ENCODE peak calls at places on chromosomes 13 and 19, in seven cellular contexts. A is glutamatergic neuron; J is pancreas; R is mesothelial cell of epicardium; W is activated naive CD8-positive, alpha-beta T cell treated with anti-CD3 and anti-CD28 coated beads, Interleukin-2, amount 50 U/mL, for 24 hours; O is SK-N-SH; N is NCI-H69. L is an unnamed sample.

GRCh38 chr13:80577951-80578670 is 237.2 kb upstream of the SPRY2 start:
- DNase-seq in A (peak), J (peak), R (no peak), W (no peak), O (no peak), N (peak), L (no peak)

GRCh38 chr19:15701757-15702589 is 25.9 kb upstream of the OR10H2 start:
- DNase-seq in A (no peak), J (no peak), R (no peak), W (no peak), O (no peak), N (peak), L (no peak)

GRCh38 chr19:8592231-8593009 is 15.2 kb upstream of the MYO1F start:
- DNase-seq in A (peak), J (peak), R (peak), W (peak), O (peak), N (peak), L (peak)

GRCh38 chr13:77274126-77274525 is 52.8 kb downstream of the MYCBP2 start:
- DNase-seq in A (no peak), J (no peak), R (no peak), W (no peak), O (no peak), N (no peak), L (no peak)

GRCh38 chr13:108033800-108034707 is 181.3 kb downstream of the LIG4 start:
- DNase-seq in A (no peak), J (no peak), R (no peak), W (no peak), O (no peak), N (no peak), L (no peak)

GRCh38 chr19:45781282-45782161 is 768 bp downstream of the DMPK start:
- DNase-seq in A (no peak), J (peak), R (no peak), W (no peak), O (no peak), N (peak), L (no peak)

GRCh38 chr13:75704942-75705320 is 68.8 kb downstream of the LMO7 start:
- DNase-seq in A (no peak), J (peak), R (no peak), W (no peak), O (no peak), N (peak), L (no peak)

GRCh38 chr19:49214701-49215100 is 57.1 kb downstream of the TRPM4 start:
- DNase-seq in A (no peak), J (no peak), R (no peak), W (no peak), O (no peak), N (no peak), L (no peak)

GRCh38 chr13:43936630-43937029 is 56.9 kb downstream of the LACC1 start:
- DNase-seq in A (no peak), J (no peak), R (no peak), W (no peak), O (no peak), N (no peak), L (no peak)

GRCh38 chr13:98233127-98233526 is 56.1 kb upstream of the RNF113B start:
- DNase-seq in A (no peak), J (no peak), R (no peak), W (no peak), O (no peak), N (no peak), L (no peak)

GRCh38 chr13:111469450-111469849 is 149.0 kb downstream of the TEX29 start:
- DNase-seq in A (no peak), J (no peak), R (no peak), W (no peak), O (no peak), N (no peak), L (no peak)

GRCh38 chr19:13014101-13014920 is 19.0 kb downstream of the NFIX start:
- DNase-seq in A (no peak), J (no peak), R (no peak), W (peak), O (no peak), N (no peak), L (no peak)

GRCh38 chr19:29004796-29005195 is 208.2 kb downstream of the UQCRFS1 start:
- DNase-seq in A (no peak), J (no peak), R (no peak), W (no peak), O (no peak), N (no peak), L (no peak)

GRCh38 chr19:2227415-2228156 is 8.5 kb downstream of the PLEKHJ1 start:
- DNase-seq in A (no peak), J (no peak), R (no peak), W (no peak), O (no peak), N (no peak), L (no peak)

GRCh38 chr13:97566907-97567306 is 132.9 kb downstream of the RAP2A start:
- DNase-seq in A (no peak), J (no peak), R (no peak), W (no peak), O (no peak), N (peak), L (no peak)

GRCh38 chr19:7636691-7637373 is at the start of gene STXBP2:
- DNase-seq in A (peak), J (peak), R (peak), W (peak), O (peak), N (peak), L (peak)

GRCh38 chr13:26482451-26483197 is 74.9 kb upstream of the WASF3 start:
- DNase-seq in A (peak), J (no peak), R (no peak), W (peak), O (peak), N (peak), L (peak)

GRCh38 chr13:46469064-46469463 is 82.0 kb upstream of the RUBCNL start:
- DNase-seq in A (no peak), J (no peak), R (no peak), W (no peak), O (peak), N (no peak), L (no peak)

GRCh38 chr13:60267498-60268202 is 103.9 kb upstream of the DIAPH3 start:
- DNase-seq in A (no peak), J (peak), R (no peak), W (peak), O (no peak), N (peak), L (no peak)

GRCh38 chr13:50081899-50082425 is 66.7 kb downstream of the KCNRG start:
- DNase-seq in A (peak), J (peak), R (peak), W (peak), O (peak), N (peak), L (peak)

GRCh38 chr19:7916908-7917291 is 2.3 kb downstream of the TGFBR3L start:
- DNase-seq in A (no peak), J (no peak), R (no peak), W (no peak), O (no peak), N (no peak), L (no peak)

GRCh38 chr19:6806488-6806887 is 34.0 kb downstream of the VAV1 start:
- DNase-seq in A (no peak), J (no peak), R (no peak), W (no peak), O (no peak), N (no peak), L (no peak)

GRCh38 chr19:46529622-46530451 is 34.2 kb upstream of the PNMA8B start:
- DNase-seq in A (peak), J (no peak), R (peak), W (peak), O (peak), N (peak), L (peak)

GRCh38 chr19:40241809-40242384 is 15.4 kb upstream of the CCNP start:
- DNase-seq in A (no peak), J (no peak), R (no peak), W (no peak), O (no peak), N (no peak), L (no peak)

GRCh38 chr19:5297272-5297669 is 43.3 kb downstream of the PTPRS start:
- DNase-seq in A (no peak), J (no peak), R (no peak), W (no peak), O (no peak), N (no peak), L (no peak)

GRCh38 chr13:41931337-41931736 is 29.6 kb downstream of the VWA8 start:
- DNase-seq in A (no peak), J (no peak), R (no peak), W (no peak), O (no peak), N (no peak), L (no peak)

GRCh38 chr19:48614436-48615144 is at the start of gene FAM83E:
- DNase-seq in A (no peak), J (peak), R (no peak), W (no peak), O (no peak), N (peak), L (no peak)

GRCh38 chr13:113882716-113883115 is 18.8 kb upstream of the GAS6 start:
- DNase-seq in A (no peak), J (no peak), R (no peak), W (no peak), O (no peak), N (no peak), L (no peak)

L was measured in endothelial cell.